ENCODE peak calls at places on chromosomes 13 and 19, in eight cellular contexts. One of them, this sample, is unnamed.

GRCh38 chr13:112447306-112447705 is 71.2 kb downstream of the SPACA7 start:
- DNase-seq in stimulated activated CD8-positive, alpha-beta memory T cell treated with anti-CD3 and anti-CD28 coated beads, Interleukin-2, amount 100 ng/mL, for 48 hours: no peak
- DNase-seq in naive thymus-derived CD8-positive, alpha-beta T cell: no peak
- DNase-seq in HS-5: no peak
- DNase-seq in CD4-positive, alpha-beta T cell: no peak
- DNase-seq in effector memory CD8-positive, alpha-beta T cell: no peak
- DNase-seq in left lung: no peak
- DNase-seq in midbrain: no peak
- DNase-seq in this sample: no peak

GRCh38 chr19:18340237-18340989 is at the start of gene PGPEP1:
- DNase-seq in CD4-positive, alpha-beta T cell: no peak
- DNase-seq in left lung: peak
- DNase-seq in midbrain: peak
- DNase-seq in HS-5: no peak
- DNase-seq in stimulated activated CD8-positive, alpha-beta memory T cell treated with anti-CD3 and anti-CD28 coated beads, Interleukin-2, amount 100 ng/mL, for 48 hours: peak
- DNase-seq in naive thymus-derived CD8-positive, alpha-beta T cell: peak
- DNase-seq in effector memory CD8-positive, alpha-beta T cell: peak
- DNase-seq in this sample: peak

GRCh38 chr19:41328818-41329220 is 18.8 kb downstream of the CCDC97 start:
- DNase-seq in HS-5: no peak
- DNase-seq in left lung: no peak
- DNase-seq in CD4-positive, alpha-beta T cell: no peak
- DNase-seq in midbrain: peak
- DNase-seq in effector memory CD8-positive, alpha-beta T cell: no peak
- DNase-seq in naive thymus-derived CD8-positive, alpha-beta T cell: no peak
- DNase-seq in stimulated activated CD8-positive, alpha-beta memory T cell treated with anti-CD3 and anti-CD28 coated beads, Interleukin-2, amount 100 ng/mL, for 48 hours: no peak
- DNase-seq in this sample: no peak

GRCh38 chr19:2854849-2855248 is 12.3 kb upstream of the ZNF556 start:
- DNase-seq in effector memory CD8-positive, alpha-beta T cell: no peak
- DNase-seq in CD4-positive, alpha-beta T cell: no peak
- DNase-seq in stimulated activated CD8-positive, alpha-beta memory T cell treated with anti-CD3 and anti-CD28 coated beads, Interleukin-2, amount 100 ng/mL, for 48 hours: no peak
- DNase-seq in naive thymus-derived CD8-positive, alpha-beta T cell: no peak
- DNase-seq in HS-5: no peak
- DNase-seq in left lung: no peak
- DNase-seq in midbrain: no peak
- DNase-seq in this sample: no peak

GRCh38 chr19:39125199-39125553 is 410 bp upstream of the PAK4 start:
- DNase-seq in effector memory CD8-positive, alpha-beta T cell: no peak
- DNase-seq in stimulated activated CD8-positive, alpha-beta memory T cell treated with anti-CD3 and anti-CD28 coated beads, Interleukin-2, amount 100 ng/mL, for 48 hours: no peak
- DNase-seq in CD4-positive, alpha-beta T cell: no peak
- DNase-seq in left lung: no peak
- DNase-seq in naive thymus-derived CD8-positive, alpha-beta T cell: no peak
- DNase-seq in midbrain: no peak
- DNase-seq in HS-5: no peak
- DNase-seq in this sample: no peak

GRCh38 chr19:39937094-39937493 is 2.7 kb upstream of the FCGBP start:
- DNase-seq in midbrain: no peak
- DNase-seq in CD4-positive, alpha-beta T cell: peak
- DNase-seq in effector memory CD8-positive, alpha-beta T cell: peak
- DNase-seq in stimulated activated CD8-positive, alpha-beta memory T cell treated with anti-CD3 and anti-CD28 coated beads, Interleukin-2, amount 100 ng/mL, for 48 hours: no peak
- DNase-seq in HS-5: no peak
- DNase-seq in naive thymus-derived CD8-positive, alpha-beta T cell: peak
- DNase-seq in left lung: no peak
- DNase-seq in this sample: no peak

GRCh38 chr13:90999401-90999800 is 348.1 kb upstream of the MIR17HG start:
- DNase-seq in effector memory CD8-positive, alpha-beta T cell: no peak
- DNase-seq in midbrain: no peak
- DNase-seq in CD4-positive, alpha-beta T cell: no peak
- DNase-seq in naive thymus-derived CD8-positive, alpha-beta T cell: no peak
- DNase-seq in HS-5: no peak
- DNase-seq in stimulated activated CD8-positive, alpha-beta memory T cell treated with anti-CD3 and anti-CD28 coated beads, Interleukin-2, amount 100 ng/mL, for 48 hours: no peak
- DNase-seq in left lung: no peak
- DNase-seq in this sample: no peak

GRCh38 chr13:89857502-89857901 is 1490.0 kb upstream of the MIR17HG start:
- DNase-seq in HS-5: no peak
- DNase-seq in naive thymus-derived CD8-positive, alpha-beta T cell: no peak
- DNase-seq in CD4-positive, alpha-beta T cell: no peak
- DNase-seq in effector memory CD8-positive, alpha-beta T cell: no peak
- DNase-seq in stimulated activated CD8-positive, alpha-beta memory T cell treated with anti-CD3 and anti-CD28 coated beads, Interleukin-2, amount 100 ng/mL, for 48 hours: no peak
- DNase-seq in midbrain: no peak
- DNase-seq in left lung: no peak
- DNase-seq in this sample: no peak

GRCh38 chr13:28339419-28339818 is 155.5 kb downstream of the FLT1 start:
- DNase-seq in HS-5: peak
- DNase-seq in naive thymus-derived CD8-positive, alpha-beta T cell: no peak
- DNase-seq in CD4-positive, alpha-beta T cell: no peak
- DNase-seq in effector memory CD8-positive, alpha-beta T cell: no peak
- DNase-seq in left lung: no peak
- DNase-seq in stimulated activated CD8-positive, alpha-beta memory T cell treated with anti-CD3 and anti-CD28 coated beads, Interleukin-2, amount 100 ng/mL, for 48 hours: no peak
- DNase-seq in midbrain: no peak
- DNase-seq in this sample: no peak

GRCh38 chr19:2050991-2051770 is at the start of gene MKNK2:
- DNase-seq in midbrain: peak
- DNase-seq in HS-5: no peak
- DNase-seq in stimulated activated CD8-positive, alpha-beta memory T cell treated with anti-CD3 and anti-CD28 coated beads, Interleukin-2, amount 100 ng/mL, for 48 hours: peak
- DNase-seq in left lung: peak
- DNase-seq in effector memory CD8-positive, alpha-beta T cell: peak
- DNase-seq in naive thymus-derived CD8-positive, alpha-beta T cell: peak
- DNase-seq in CD4-positive, alpha-beta T cell: peak
- DNase-seq in this sample: peak

GRCh38 chr19:46963093-46963734 is 56.4 kb upstream of the NPAS1 start:
- DNase-seq in midbrain: no peak
- DNase-seq in naive thymus-derived CD8-positive, alpha-beta T cell: no peak
- DNase-seq in CD4-positive, alpha-beta T cell: no peak
- DNase-seq in stimulated activated CD8-positive, alpha-beta memory T cell treated with anti-CD3 and anti-CD28 coated beads, Interleukin-2, amount 100 ng/mL, for 48 hours: no peak
- DNase-seq in left lung: no peak
- DNase-seq in effector memory CD8-positive, alpha-beta T cell: no peak
- DNase-seq in HS-5: peak
- DNase-seq in this sample: no peak

GRCh38 chr13:110416131-110416584 is 109.1 kb downstream of the COL4A2 start:
- DNase-seq in naive thymus-derived CD8-positive, alpha-beta T cell: no peak
- DNase-seq in HS-5: no peak
- DNase-seq in effector memory CD8-positive, alpha-beta T cell: no peak
- DNase-seq in CD4-positive, alpha-beta T cell: no peak
- DNase-seq in left lung: no peak
- DNase-seq in midbrain: no peak
- DNase-seq in stimulated activated CD8-positive, alpha-beta memory T cell treated with anti-CD3 and anti-CD28 coated beads, Interleukin-2, amount 100 ng/mL, for 48 hours: no peak
- DNase-seq in this sample: no peak

This sample was measured in GF-D8.